ENCODE peak calls at places on chromosomes 16 and 17, in four cellular contexts. F is IMR-90, O is PC-3, V is neuronal stem cell. B is an unnamed sample.

GRCh38 chr16:86664518-86665318 is 86.4 kb downstream of the FOXL1 start:
- DNase-seq in O (peak; percentile 91), F (peak; percentile 98), V (no peak), B (peak; percentile 95)

GRCh38 chr17:7004398-7005253 is 7.8 kb upstream of the RNASEK start:
- DNase-seq in O (peak; percentile 82), V (no peak), F (peak; percentile 54), B (no peak)

GRCh38 chr17:57612202-57613071 is 132.7 kb downstream of the CCDC182 start:
- DNase-seq in F (no peak), O (no peak), V (peak; percentile 23), B (no peak)

GRCh38 chr17:68627956-68628355 is 26.8 kb upstream of the FAM20A start:
- DNase-seq in F (no peak), O (peak; percentile 22), V (no peak), B (no peak)

GRCh38 chr16:50473375-50473945 is 74.7 kb upstream of the NKD1 start:
- DNase-seq in O (peak; percentile 23), V (no peak), F (no peak), B (peak; percentile 36)

GRCh38 chr16:12168054-12169018 is 191.8 kb downstream of the SNX29 start:
- DNase-seq in F (peak; percentile 51), O (no peak), V (no peak), B (no peak)

GRCh38 chr16:56939801-56940200 is 7.9 kb downstream of the HERPUD1 start:
- DNase-seq in V (no peak), O (no peak), F (no peak), B (no peak)

GRCh38 chr17:82246365-82247174 is 17.7 kb downstream of the SLC16A3 start:
- DNase-seq in V (no peak), O (peak; percentile 94), F (peak; percentile 63), B (peak; percentile 73)

GRCh38 chr17:27893834-27894503 is 804 bp upstream of the LYRM9 start:
- DNase-seq in V (no peak), O (no peak), F (no peak), B (no peak)

GRCh38 chr16:14427371-14427948 is 202.6 kb downstream of the PARN start:
- DNase-seq in F (peak; percentile 31), V (no peak), O (peak; percentile 16), B (no peak)

GRCh38 chr17:81020767-81021497 is 14.0 kb upstream of the BAIAP2 start:
- DNase-seq in F (peak; percentile 34), O (no peak), V (no peak), B (no peak)

GRCh38 chr17:79548116-79548515 is 62.7 kb downstream of the RBFOX3 start:
- DNase-seq in V (no peak), O (no peak), F (no peak), B (no peak)

GRCh38 chr16:2213817-2214720 is 571 bp downstream of the PGP start:
- DNase-seq in V (no peak), O (no peak), F (no peak), B (no peak)

GRCh38 chr17:75227729-75228128 is 22.2 kb downstream of the NUP85 start:
- DNase-seq in O (no peak), V (no peak), F (no peak), B (no peak)

GRCh38 chr17:78154903-78155811 is 9.0 kb downstream of the C17orf99 start:
- DNase-seq in V (no peak), F (no peak), O (no peak), B (no peak)

GRCh38 chr16:58537124-58537906 is 22.0 kb downstream of the SETD6 start:
- DNase-seq in F (no peak), V (no peak), O (no peak), B (no peak)
- H3K4me3 ChIP-seq in F (no peak overlapping the region), V (no peak overlapping the region), O (no peak overlapping the region), B (no peak overlapping the region)

DNA sequence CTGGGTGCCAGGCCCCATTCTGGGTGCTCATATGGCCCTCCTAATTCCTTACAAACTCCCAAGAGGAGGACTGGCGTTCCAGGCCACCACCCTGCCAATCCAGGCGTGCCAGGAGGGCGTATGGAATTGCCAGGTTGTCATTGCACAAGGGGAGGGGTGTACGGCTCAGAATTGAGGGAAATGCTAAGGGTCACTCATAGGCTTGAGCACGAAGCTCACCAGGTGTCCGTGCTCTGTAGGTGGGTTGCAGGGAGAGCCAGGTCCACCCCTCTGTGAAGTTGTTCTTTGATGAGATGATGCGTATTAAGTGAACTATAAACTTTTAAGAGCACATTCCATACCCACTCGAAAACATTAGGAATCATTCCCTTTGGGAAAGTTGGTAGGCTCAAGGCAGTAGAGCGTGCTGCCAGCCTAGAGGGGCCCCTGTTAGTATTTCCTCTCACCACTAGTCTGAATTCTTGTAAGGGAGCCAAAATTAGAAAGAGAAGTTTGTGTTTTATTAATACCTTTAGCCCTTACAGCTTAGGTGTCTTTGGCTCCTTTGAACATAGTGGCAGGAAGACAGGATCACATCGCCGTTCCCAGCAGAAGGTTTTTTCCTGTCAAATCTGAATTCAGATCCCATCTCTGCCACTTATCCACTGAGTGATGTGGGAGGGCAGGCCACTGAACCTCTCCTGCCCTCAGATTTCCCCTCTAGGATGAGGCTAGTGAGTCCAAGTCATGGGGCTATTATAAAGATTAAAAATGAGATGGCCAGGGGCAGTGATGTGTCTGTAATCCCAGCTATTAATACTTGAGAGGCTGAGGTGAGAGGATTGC is 38.7 kb upstream of the NFAT5 start:
- DNase-seq in V (no peak), O (no peak), F (no peak), B (no peak)
- H2AFZ ChIP-seq in V (no peak overlapping the region), O (no peak overlapping the region), F (peak overlapping the region; percentile 28), B (no peak overlapping the region)

GRCh38 chr17:42072323-42073187 is 22.2 kb upstream of the C17orf113 start:
- DNase-seq in V (no peak), F (no peak), O (no peak), B (no peak)
- H3K4me3 ChIP-seq in V (peak overlapping the region; percentile 74), F (no peak overlapping the region), O (peak overlapping the region; percentile 40), B (no peak overlapping the region)

GRCh38 chr17:45432405-45433113 is at the start of gene ARHGAP27:
- DNase-seq in O (peak; percentile 82), V (no peak), F (no peak), B (no peak)
- H2AFZ ChIP-seq in O (peak within 1 kb of the TSS; percentile 88), V (peak within 1 kb of the TSS; percentile 92), F (peak within 1 kb of the TSS; percentile 87), B (peak within 1 kb of the TSS; percentile 74)

GRCh38 chr16:74592847-74593246 is 14.1 kb downstream of the GLG1 start:
- DNase-seq in O (no peak), V (no peak), F (no peak), B (no peak)

GRCh38 chr16:74596586-74596985 is 10.3 kb downstream of the GLG1 start:
- DNase-seq in O (no peak), V (no peak), F (no peak), B (no peak)

GRCh38 chr16:74586948-74587347 is 20.0 kb downstream of the GLG1 start:
- DNase-seq in F (no peak), O (no peak), V (no peak), B (no peak)

DNA sequence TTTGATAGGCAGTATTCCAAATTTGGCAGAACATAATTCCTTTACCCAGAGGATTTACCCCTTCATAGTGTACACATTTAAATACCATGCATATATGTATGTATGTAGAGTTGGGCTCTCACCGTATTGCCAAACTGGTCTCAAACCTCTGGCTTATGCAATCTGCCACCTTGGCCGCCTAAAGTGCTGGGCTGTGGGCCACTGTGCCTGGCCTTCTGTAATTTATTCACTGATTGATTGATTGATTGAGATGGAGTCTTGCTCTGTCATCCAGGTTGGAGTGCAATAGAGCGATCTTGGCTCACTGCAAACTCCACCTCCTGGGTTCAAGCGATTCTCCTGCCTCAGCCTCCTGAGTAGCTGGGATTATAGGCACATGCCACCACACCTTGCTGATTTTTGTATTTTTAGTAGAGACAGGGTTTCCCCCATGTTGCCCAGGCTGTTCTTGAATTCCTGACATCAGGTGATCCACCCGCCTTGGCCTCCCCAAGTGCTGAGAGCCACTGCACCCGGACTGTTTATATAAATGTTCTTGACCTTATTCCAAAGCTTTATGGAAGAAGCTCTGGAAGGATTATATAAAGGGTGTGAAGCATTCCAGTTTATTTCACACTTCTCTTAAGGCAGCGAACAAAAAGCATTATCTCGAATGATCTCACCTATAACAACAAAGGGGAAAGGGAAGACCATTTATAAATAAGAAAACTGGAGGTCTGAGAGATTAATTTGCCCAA is 14.8 kb downstream of the GLG1 start:
- DNase-seq in F (no peak), V (no peak), O (no peak), B (no peak)
- H3K4me3 ChIP-seq in F (no peak overlapping the region), V (no peak overlapping the region), O (no peak overlapping the region), B (no peak overlapping the region)

DNA sequence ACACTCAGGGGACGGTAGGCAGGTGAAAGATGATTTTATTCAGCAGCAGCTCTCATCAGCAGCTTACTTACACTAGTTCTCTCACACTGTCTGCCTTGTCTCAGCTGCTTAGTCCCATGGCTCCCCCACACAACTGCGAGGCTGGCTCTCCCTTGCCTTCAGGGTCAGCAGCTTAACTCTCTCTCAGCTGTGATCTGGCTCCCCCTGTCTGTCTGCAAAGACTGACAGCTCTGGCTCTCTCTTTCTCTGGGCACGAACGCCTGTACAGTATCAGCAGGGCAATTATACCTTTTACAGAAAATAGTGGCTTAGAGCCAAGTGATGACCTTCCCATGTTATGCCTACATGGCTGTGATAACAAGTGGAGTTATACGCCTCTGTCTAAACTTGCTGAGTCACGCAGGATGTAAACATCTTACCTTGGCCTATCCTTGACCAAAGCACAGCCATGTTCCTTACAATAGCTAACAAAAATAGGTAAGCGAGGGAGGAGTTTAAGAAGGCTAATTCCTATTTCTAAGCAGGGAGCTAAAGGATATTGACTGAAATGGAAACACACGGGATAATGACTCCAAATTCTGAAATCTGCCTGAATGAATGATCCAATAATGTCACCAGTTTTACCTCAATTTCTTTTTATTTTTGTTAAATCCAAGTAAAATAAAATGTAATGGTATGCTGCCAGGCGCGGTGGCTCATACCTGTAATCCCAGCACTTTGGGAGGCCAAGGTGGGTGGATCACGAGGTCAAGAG is 1.1 kb upstream of the NDUFAB1 start:
- DNase-seq in F (no peak), V (no peak), O (peak; percentile 20), B (no peak)
- H2AFZ ChIP-seq in F (peak overlapping the region; percentile 54), V (peak overlapping the region; percentile 94), O (no peak overlapping the region), B (peak overlapping the region; percentile 10)